ENCODE peak calls at places on chromosomes 11 and 22, in seven cellular contexts. One of them, this sample, is unnamed.

GRCh38 chr11:94641167-94641761 is 74.1 kb downstream of the PIWIL4 start:
- DNase-seq in T-helper 9 cell: no peak
- DNase-seq in CD4-positive, alpha-beta T cell: no peak
- DNase-seq in astrocyte of the spinal cord: no peak
- DNase-seq in stomach: no peak
- DNase-seq in effector memory CD4-positive, alpha-beta T cell: no peak
- DNase-seq in HS-5: no peak
- DNase-seq in this sample: no peak

GRCh38 chr22:45212992-45213751 is 27.5 kb downstream of the KIAA0930 start:
- DNase-seq in CD4-positive, alpha-beta T cell: no peak
- DNase-seq in T-helper 9 cell: no peak
- DNase-seq in stomach: no peak
- DNase-seq in HS-5: no peak
- DNase-seq in effector memory CD4-positive, alpha-beta T cell: no peak
- DNase-seq in astrocyte of the spinal cord: peak
- DNase-seq in this sample: no peak

GRCh38 chr11:315516-315994 is 1.7 kb downstream of the IFITM1 start:
- DNase-seq in CD4-positive, alpha-beta T cell: no peak
- DNase-seq in T-helper 9 cell: no peak
- DNase-seq in HS-5: no peak
- DNase-seq in stomach: no peak
- DNase-seq in effector memory CD4-positive, alpha-beta T cell: no peak
- DNase-seq in astrocyte of the spinal cord: no peak
- DNase-seq in this sample: no peak

GRCh38 chr11:31757245-31757835 is 53.8 kb downstream of the PAX6 start:
- DNase-seq in T-helper 9 cell: no peak
- DNase-seq in stomach: no peak
- DNase-seq in astrocyte of the spinal cord: no peak
- DNase-seq in HS-5: no peak
- DNase-seq in CD4-positive, alpha-beta T cell: no peak
- DNase-seq in effector memory CD4-positive, alpha-beta T cell: no peak
- DNase-seq in this sample: no peak

GRCh38 chr11:69027704-69028372 is 14.8 kb upstream of the MRGPRF start:
- DNase-seq in effector memory CD4-positive, alpha-beta T cell: no peak
- DNase-seq in stomach: no peak
- DNase-seq in T-helper 9 cell: no peak
- DNase-seq in HS-5: no peak
- DNase-seq in astrocyte of the spinal cord: no peak
- DNase-seq in CD4-positive, alpha-beta T cell: no peak
- DNase-seq in this sample: no peak

GRCh38 chr11:105989124-105989523 is 32.9 kb downstream of the MSANTD4 start:
- DNase-seq in HS-5: no peak
- DNase-seq in T-helper 9 cell: no peak
- DNase-seq in effector memory CD4-positive, alpha-beta T cell: no peak
- DNase-seq in stomach: no peak
- DNase-seq in CD4-positive, alpha-beta T cell: no peak
- DNase-seq in astrocyte of the spinal cord: no peak
- DNase-seq in this sample: no peak

GRCh38 chr11:34600339-34601084 is 20.4 kb upstream of the EHF start:
- DNase-seq in CD4-positive, alpha-beta T cell: no peak
- DNase-seq in HS-5: no peak
- DNase-seq in astrocyte of the spinal cord: no peak
- DNase-seq in stomach: peak
- DNase-seq in T-helper 9 cell: no peak
- DNase-seq in effector memory CD4-positive, alpha-beta T cell: no peak
- DNase-seq in this sample: no peak

GRCh38 chr11:114162719-114163123 is 103.2 kb downstream of the ZBTB16 start:
- DNase-seq in stomach: peak
- DNase-seq in HS-5: peak
- DNase-seq in CD4-positive, alpha-beta T cell: no peak
- DNase-seq in astrocyte of the spinal cord: peak
- DNase-seq in T-helper 9 cell: no peak
- DNase-seq in effector memory CD4-positive, alpha-beta T cell: no peak
- DNase-seq in this sample: peak

GRCh38 chr22:20992456-20993303 is 9.2 kb downstream of the THAP7 start:
- DNase-seq in T-helper 9 cell: no peak
- DNase-seq in astrocyte of the spinal cord: no peak
- DNase-seq in HS-5: no peak
- DNase-seq in CD4-positive, alpha-beta T cell: no peak
- DNase-seq in stomach: no peak
- DNase-seq in effector memory CD4-positive, alpha-beta T cell: no peak
- DNase-seq in this sample: no peak

This sample was measured in foreskin melanocyte.